ENCODE peak calls at places on chromosomes 2 and 18, in eight cellular contexts. I, B, V, P, U, X, N and A are unnamed samples.
A peak's percentile ranks its signal among the peaks of the same experiment; 100 is the strongest.

GRCh38 chr2:97673187-97673914 is 3.8 kb downstream of the C2orf92 start:
- DNase-seq in U (no peak), I (no peak), V (no peak), P (no peak), X (no peak), B (no peak), N (no peak), A (no peak)

GRCh38 chr2:95057535-95058453 is 32.3 kb downstream of the MAL start:
- DNase-seq in X (no peak), U (no peak), V (peak; percentile 62), I (no peak), B (no peak), N (no peak), P (no peak), A (no peak)

GRCh38 chr2:88831792-88832248 is 140.3 kb downstream of the RPIA start:
- DNase-seq in B (peak; percentile 33), N (peak; percentile 82), X (no peak), V (no peak), I (peak; percentile 19), P (peak; percentile 92), U (peak; percentile 74), A (peak; percentile 58)

GRCh38 chr2:2562867-2563266 is 231.8 kb upstream of the MYT1L start:
- DNase-seq in V (no peak), B (no peak), X (no peak), U (no peak), N (no peak), I (no peak), P (no peak), A (no peak)

GRCh38 chr18:26290388-26290787 is 64.1 kb downstream of the TAF4B start:
- DNase-seq in I (no peak), X (no peak), B (no peak), N (no peak), U (no peak), P (no peak), V (no peak), A (no peak)

GRCh38 chr18:42011053-42011452 is 56.0 kb downstream of the PIK3C3 start:
- DNase-seq in X (no peak), U (peak; percentile 16), P (no peak), I (no peak), V (no peak), B (no peak), N (no peak), A (no peak)

GRCh38 chr2:179051250-179051649 is 1.3 kb upstream of the CCDC141 start:
- DNase-seq in N (no peak), U (no peak), V (no peak), I (no peak), X (no peak), B (no peak), P (peak; percentile 69), A (no peak)

GRCh38 chr2:3238951-3239841 is 138.4 kb downstream of the EIPR1 start:
- DNase-seq in U (peak; percentile 56), B (no peak), V (no peak), X (no peak), N (no peak), I (no peak), P (no peak), A (no peak)

GRCh38 chr2:96260404-96261260 is 5.2 kb downstream of the TMEM127 start:
- DNase-seq in V (peak; percentile 31), N (peak; percentile 58), P (peak; percentile 91), B (peak; percentile 51), I (peak; percentile 58), X (no peak), U (peak; percentile 77), A (no peak)

GRCh38 chr2:182020319-182021055 is 34.8 kb downstream of the PPP1R1C start:
- DNase-seq in I (no peak), P (no peak), V (no peak), X (no peak), B (no peak), U (no peak), N (no peak), A (no peak)

GRCh38 chr2:39718483-39718882 is 52.8 kb downstream of the TMEM178A start:
- DNase-seq in N (no peak), B (no peak), U (no peak), V (no peak), I (no peak), X (no peak), P (no peak), A (no peak)

GRCh38 chr2:73290049-73290839 is 3.1 kb downstream of the EGR4 start:
- DNase-seq in X (no peak), I (peak; percentile 12), V (no peak), N (peak; percentile 61), P (peak; percentile 73), B (no peak), U (peak; percentile 57), A (no peak)

GRCh38 chr18:35311506-35311905 is 21.5 kb upstream of the ZSCAN30 start:
- DNase-seq in P (no peak), B (no peak), N (no peak), I (no peak), X (no peak), U (no peak), V (no peak), A (no peak)

GRCh38 chr2:8154270-8154669 is 527.6 kb upstream of the ID2 start:
- DNase-seq in X (no peak), B (no peak), N (no peak), I (no peak), U (no peak), P (no peak), V (no peak), A (no peak)

GRCh38 chr2:95399061-95399460 is 3.4 kb upstream of the FAHD2A start:
- DNase-seq in N (no peak), U (no peak), V (no peak), I (no peak), X (no peak), P (no peak), B (no peak), A (no peak)

GRCh38 chr2:134252092-134252775 is 1.6 kb upstream of the MGAT5 start:
- DNase-seq in I (no peak), U (no peak), V (no peak), N (no peak), X (no peak), B (no peak), P (no peak), A (no peak)

GRCh38 chr2:108396845-108397244 is 19.1 kb downstream of the SULT1C4 start:
- DNase-seq in X (no peak), U (no peak), V (no peak), I (peak; percentile 6), P (peak; percentile 72), B (peak; percentile 8), N (peak; percentile 49), A (no peak)

GRCh38 chr2:45825001-45825651 is 173.7 kb downstream of the PRKCE start:
- DNase-seq in P (peak; percentile 44), U (no peak), V (no peak), X (no peak), B (no peak), I (no peak), N (no peak), A (no peak)

GRCh38 chr2:118371500-118371899 is 283.2 kb downstream of the INSIG2 start:
- DNase-seq in I (no peak), N (peak; percentile 49), U (peak; percentile 17), X (no peak), P (peak; percentile 81), V (no peak), B (no peak), A (peak; percentile 2)

GRCh38 chr18:55455938-55456337 is 132.1 kb downstream of the TCF4 start:
- DNase-seq in N (no peak), P (no peak), V (no peak), B (no peak), X (no peak), U (no peak), I (no peak), A (no peak)

GRCh38 chr2:124343827-124344498 is 318.9 kb downstream of the CNTNAP5 start:
- DNase-seq in U (no peak), I (no peak), B (no peak), N (no peak), V (no peak), P (no peak), X (no peak), A (no peak)

GRCh38 chr2:133591164-133591563 is 22.9 kb upstream of the NCKAP5 start:
- DNase-seq in V (no peak), P (no peak), N (no peak), B (peak; percentile 31), X (no peak), I (no peak), U (no peak), A (no peak)

GRCh38 chr2:21910832-21911507 is 787.2 kb downstream of the TDRD15 start:
- DNase-seq in N (no peak), P (no peak), V (no peak), I (no peak), U (peak; percentile 10), X (no peak), B (no peak), A (no peak)

GRCh38 chr2:235053649-235054048 is 101.8 kb downstream of the SH3BP4 start:
- DNase-seq in N (no peak), P (no peak), I (no peak), X (no peak), U (no peak), B (no peak), V (no peak), A (no peak)

GRCh38 chr18:58970943-58971799 is 106.5 kb downstream of the ZNF532 start:
- DNase-seq in I (no peak), X (no peak), N (no peak), U (no peak), B (no peak), V (no peak), P (no peak), A (no peak)

GRCh38 chr2:239467281-239467955 is 66.6 kb upstream of the HDAC4 start:
- DNase-seq in P (no peak), N (no peak), X (no peak), B (no peak), U (no peak), I (no peak), V (no peak), A (no peak)

GRCh38 chr2:159149786-159150185 is 136.7 kb downstream of the WDSUB1 start:
- DNase-seq in B (no peak), P (no peak), I (no peak), X (no peak), V (no peak), N (no peak), U (no peak), A (no peak)

GRCh38 chr18:9101730-9102390 is 639 bp upstream of the NDUFV2 start:
- DNase-seq in B (no peak), U (peak; percentile 58), V (no peak), X (no peak), N (no peak), I (peak; percentile 82), P (no peak), A (no peak)

GRCh38 chr2:76517238-76517909 is 806.7 kb upstream of the GCFC2 start:
- DNase-seq in I (no peak), V (no peak), B (no peak), P (no peak), X (no peak), U (no peak), N (no peak), A (no peak)

GRCh38 chr2:226308981-226309380 is 490.6 kb downstream of the IRS1 start:
- DNase-seq in N (no peak), B (no peak), I (no peak), X (no peak), V (no peak), U (no peak), P (no peak), A (no peak)

GRCh38 chr2:28681216-28681981 is 70.2 kb upstream of the PPP1CB start:
- DNase-seq in X (peak; percentile 26), P (no peak), U (peak; percentile 86), I (no peak), N (no peak), B (no peak), V (no peak), A (no peak)

GRCh38 chr2:212135739-212136138 is 402.9 kb downstream of the ERBB4 start:
- DNase-seq in X (no peak), I (no peak), V (no peak), N (no peak), U (no peak), P (no peak), B (no peak), A (no peak)

GRCh38 chr18:39946623-39947061 is 2008.4 kb upstream of the PIK3C3 start:
- DNase-seq in U (no peak), P (peak; percentile 80), V (no peak), X (no peak), N (no peak), I (no peak), B (no peak), A (no peak)

GRCh38 chr2:99818842-99819241 is 323.5 kb downstream of the AFF3 start:
- DNase-seq in X (no peak), I (no peak), P (no peak), N (no peak), V (no peak), U (no peak), B (no peak), A (no peak)